ENCODE peak calls at places on chromosomes 2 and 18, in eight cellular contexts. Y is left lung; G is CD8-positive, alpha-beta T cell; M is SJSA1; R is HFF-Myc; T is PC-3; P is dorsolateral prefrontal cortex; U is brain microvascular endothelial cell. L is an unnamed sample.

GRCh38 chr2:100744589-100744988 is 75.3 kb upstream of the NPAS2 start:
- DNase-seq in T (peak; percentile 52), M (no peak), Y (no peak), G (no peak), U (peak; percentile 64), P (no peak), R (no peak), L (no peak)

GRCh38 chr18:75062297-75062886 is 146.5 kb downstream of the PTGR3 start:
- DNase-seq in G (no peak), R (no peak), M (no peak), T (no peak), P (no peak), Y (peak; percentile 62), U (no peak), L (no peak)

GRCh38 chr2:127614731-127615130 is 31.2 kb upstream of the GPR17 start:
- DNase-seq in U (no peak), R (no peak), Y (no peak), P (no peak), G (no peak), T (peak; percentile 81), M (peak; percentile 50), L (no peak)

GRCh38 chr2:88590998-88591613 is 36.2 kb downstream of the EIF2AK3 start:
- DNase-seq in Y (no peak), T (peak; percentile 82), R (peak; percentile 39), P (no peak), U (peak; percentile 48), G (peak; percentile 26), M (no peak), L (peak; percentile 41)

GRCh38 chr2:196427996-196428634 is 211.4 kb upstream of the CCDC150 start:
- DNase-seq in G (no peak), M (no peak), R (no peak), U (no peak), T (no peak), Y (no peak), P (no peak), L (no peak)

GRCh38 chr18:62875320-62875719 is 160.0 kb downstream of the PHLPP1 start:
- DNase-seq in Y (no peak), P (no peak), U (no peak), R (no peak), T (no peak), G (no peak), M (no peak), L (no peak)

GRCh38 chr18:23136326-23137092 is 1.2 kb downstream of the CABLES1 start:
- DNase-seq in R (no peak), T (peak; percentile 23), M (peak; percentile 50), U (no peak), G (no peak), Y (peak; percentile 88), P (no peak), L (no peak)

GRCh38 chr2:135055182-135055786 is 3.2 kb downstream of the RAB3GAP1 start:
- DNase-seq in M (peak; percentile 46), P (no peak), R (no peak), G (no peak), Y (no peak), U (peak; percentile 86), T (peak; percentile 34), L (no peak)

GRCh38 chr18:40063488-40063887 is 1891.5 kb upstream of the PIK3C3 start:
- DNase-seq in U (no peak), Y (no peak), P (no peak), M (no peak), G (no peak), R (no peak), T (no peak), L (no peak)

GRCh38 chr2:73260338-73260984 is 23.8 kb downstream of the FBXO41 start:
- DNase-seq in T (peak; percentile 58), G (peak; percentile 27), P (no peak), M (peak; percentile 63), Y (peak; percentile 80), U (peak; percentile 25), R (no peak), L (no peak)

GRCh38 chr2:176555781-176556180 is 286.5 kb downstream of the MTX2 start:
- DNase-seq in T (peak; percentile 48), U (no peak), Y (no peak), M (no peak), P (no peak), R (no peak), G (no peak), L (no peak)

GRCh38 chr2:2825516-2826208 is 494.6 kb upstream of the MYT1L start:
- DNase-seq in T (no peak), R (no peak), U (no peak), G (no peak), M (peak; percentile 32), Y (no peak), P (no peak), L (no peak)

GRCh38 chr18:56652802-56653201 is 1.6 kb downstream of the WDR7 start:
- DNase-seq in P (no peak), T (no peak), Y (no peak), U (no peak), M (no peak), R (no peak), G (no peak), L (peak; percentile 41)
- H3K4me3 ChIP-seq in P (no peak overlapping the region), T (peak overlapping the region; percentile 99), Y (no peak overlapping the region), U (no peak overlapping the region), M (no peak overlapping the region), R (no peak overlapping the region), G (no peak overlapping the region), L (peak overlapping the region; percentile 66)

GRCh38 chr2:66433945-66434678 is 813 bp upstream of the MEIS1 start:
- DNase-seq in R (no peak), Y (peak; percentile 79), G (no peak), M (peak; percentile 85), P (no peak), T (peak; percentile 53), U (peak; percentile 38), L (peak; percentile 12)
- H3K4me3 ChIP-seq in R (peak overlapping the region; percentile 83), Y (peak overlapping the region; percentile 56), G (peak overlapping the region; percentile 27), M (peak overlapping the region; percentile 59), P (peak overlapping the region; percentile 77), T (peak overlapping the region; percentile 91), U (peak overlapping the region; percentile 76), L (peak overlapping the region; percentile 48)

GRCh38 chr2:200136655-200137054 is 169.8 kb upstream of the SPATS2L start:
- DNase-seq in T (no peak), Y (no peak), P (no peak), M (no peak), U (no peak), R (no peak), G (no peak), L (no peak)
- H3K4me3 ChIP-seq in T (no peak overlapping the region), Y (no peak overlapping the region), P (no peak overlapping the region), M (no peak overlapping the region), U (no peak overlapping the region), R (no peak overlapping the region), G (no peak overlapping the region), L (no peak overlapping the region)

DNA sequence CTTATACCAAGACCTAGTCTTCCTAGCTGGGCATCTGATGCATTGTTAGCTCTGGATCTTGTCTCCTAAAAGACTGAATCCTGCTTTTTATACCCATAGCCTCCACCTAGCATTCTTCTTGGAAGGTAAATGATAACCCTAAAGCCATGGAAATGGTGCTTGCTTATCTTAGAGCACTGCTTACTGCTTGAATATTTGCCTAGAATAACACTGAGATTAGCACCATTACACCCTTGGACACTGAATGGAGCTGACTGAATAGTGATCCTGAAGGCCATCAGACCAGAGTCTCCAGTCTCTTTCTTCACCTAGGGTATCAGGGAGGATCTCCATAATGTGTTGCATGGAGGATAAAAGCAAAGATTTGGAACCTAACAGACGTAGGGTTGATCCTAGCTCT is 50.3 kb upstream of the UGP2 start:
- DNase-seq in T (no peak), R (no peak), U (no peak), Y (no peak), G (no peak), M (no peak), P (no peak), L (no peak)
- H3K4me3 ChIP-seq in T (no peak overlapping the region), R (no peak overlapping the region), U (no peak overlapping the region), Y (no peak overlapping the region), G (no peak overlapping the region), M (no peak overlapping the region), P (no peak overlapping the region), L (no peak overlapping the region)

DNA sequence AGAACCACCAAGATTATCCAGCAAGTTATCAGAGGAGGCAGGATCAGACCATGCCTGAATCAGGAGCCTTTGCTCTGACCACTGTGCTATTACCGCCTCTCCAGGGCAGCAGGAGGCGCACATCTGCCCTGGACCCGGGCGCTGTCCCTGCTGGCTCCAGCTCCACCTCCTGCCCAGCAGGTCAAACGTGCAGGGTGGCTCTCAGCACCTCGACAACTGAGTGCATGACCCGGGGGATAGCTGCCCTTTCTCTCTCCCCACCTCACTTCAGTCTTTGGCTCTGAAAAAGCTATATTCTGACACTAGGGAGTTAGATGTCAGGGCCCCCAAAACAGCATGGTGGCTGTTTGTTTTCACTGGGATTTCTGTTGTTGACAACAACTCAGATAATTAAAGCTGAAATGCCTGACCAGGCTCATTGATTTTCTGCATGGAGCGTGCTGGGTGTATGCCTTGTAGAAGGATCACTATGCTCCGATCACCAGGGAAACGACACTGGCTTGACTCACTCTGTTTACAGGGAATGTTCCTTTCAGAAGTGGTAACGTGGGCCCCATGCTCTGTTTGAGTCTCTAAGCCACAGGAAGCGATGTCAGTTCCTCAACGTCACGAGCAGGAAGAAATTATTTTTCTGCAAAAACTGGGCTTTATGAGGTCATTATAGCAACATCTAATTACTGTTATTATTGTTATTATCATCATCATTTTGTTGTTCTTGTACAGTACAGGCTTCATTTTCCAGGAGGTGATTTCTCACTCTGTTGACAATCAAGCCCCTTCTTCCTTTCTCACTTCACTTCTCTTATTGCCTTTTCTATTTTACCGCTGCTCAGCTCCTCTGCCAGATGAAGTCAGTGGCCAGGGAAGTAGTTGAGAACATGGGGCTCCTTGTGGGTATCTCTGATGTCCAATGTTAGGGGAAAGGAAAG is 125.6 kb downstream of the PLB1 start:
- DNase-seq in Y (no peak), T (peak; percentile 92), P (peak; percentile 74), M (peak; percentile 75), U (peak; percentile 99), G (peak; percentile 90), R (peak; percentile 82), L (peak; percentile 69)
- H3K4me3 ChIP-seq in Y (no peak overlapping the region), T (peak overlapping the region; percentile 11), P (no peak overlapping the region), M (no peak overlapping the region), U (no peak overlapping the region), G (peak overlapping the region; percentile 33), R (no peak overlapping the region), L (peak overlapping the region; percentile 23)

GRCh38 chr2:37599688-37600525 is 71.5 kb downstream of the CDC42EP3 start:
- DNase-seq in M (no peak), R (no peak), G (peak; percentile 91), Y (peak; percentile 51), T (no peak), P (no peak), U (no peak), L (no peak)
- H3K4me3 ChIP-seq in M (no peak overlapping the region), R (no peak overlapping the region), G (peak overlapping the region; percentile 42), Y (no peak overlapping the region), T (no peak overlapping the region), P (no peak overlapping the region), U (no peak overlapping the region), L (no peak overlapping the region)

GRCh38 chr2:171579481-171579880 is 57.2 kb downstream of the CYBRD1 start:
- DNase-seq in R (no peak), Y (no peak), U (no peak), T (peak; percentile 59), G (no peak), M (no peak), P (no peak), L (no peak)
- H3K4me3 ChIP-seq in R (no peak overlapping the region), Y (no peak overlapping the region), U (no peak overlapping the region), T (no peak overlapping the region), G (no peak overlapping the region), M (no peak overlapping the region), P (no peak overlapping the region), L (no peak overlapping the region)

L was measured in Jurkat, Clone E6-1.